ENCODE peak calls at places on chromosomes 16 and 17, in seven cellular contexts. X is NT2/D1; A is left lung; N is stimulated activated CD4-positive, alpha-beta T cell treated with anti-CD3 and anti-CD28 coated beads, Interleukin-2, amount 100 ng/mL, for 48 hours; F is KBM-7; I is T-helper 1 cell; Q is transverse colon. R is an unnamed sample.

GRCh38 chr16:77219437-77219836 is 20.2 kb downstream of the SYCE1L start:
- DNase-seq in X (no peak), Q (no peak), A (no peak), F (no peak), N (no peak), I (no peak), R (no peak)

GRCh38 chr16:86886651-86887050 is 308.3 kb downstream of the FOXL1 start:
- DNase-seq in N (no peak), F (no peak), A (no peak), X (no peak), I (no peak), Q (no peak), R (no peak)

GRCh38 chr17:75832164-75832651 is 12.0 kb downstream of the UNC13D start:
- DNase-seq in F (no peak), I (peak; percentile 38), Q (peak; percentile 57), A (peak; percentile 60), X (no peak), N (no peak), R (no peak)

GRCh38 chr16:84794626-84795025 is 25.2 kb upstream of the CRISPLD2 start:
- DNase-seq in I (no peak), Q (no peak), F (no peak), N (no peak), A (no peak), X (no peak), R (no peak)

GRCh38 chr16:84990782-84991181 is 20.6 kb downstream of the ZDHHC7 start:
- DNase-seq in I (no peak), A (no peak), X (no peak), Q (no peak), N (no peak), F (no peak), R (no peak)

GRCh38 chr17:64709481-64709880 is 47.4 kb upstream of the SMURF2 start:
- DNase-seq in F (no peak), X (no peak), N (no peak), Q (no peak), I (no peak), A (no peak), R (no peak)

GRCh38 chr16:84262939-84263338 is 23.1 kb upstream of the KCNG4 start:
- DNase-seq in X (no peak), I (no peak), F (no peak), A (no peak), N (no peak), Q (no peak), R (no peak)

GRCh38 chr16:3101841-3102470 is 2.9 kb upstream of the ZSCAN10 start:
- DNase-seq in Q (no peak), N (no peak), X (peak; percentile 77), F (peak; percentile 92), I (no peak), A (no peak), R (no peak)

GRCh38 chr16:87570938-87571867 is 31.1 kb upstream of the JPH3 start:
- DNase-seq in X (no peak), I (no peak), N (no peak), F (no peak), A (no peak), Q (peak; percentile 66), R (peak; percentile 49)

GRCh38 chr16:85602831-85603755 is 10.0 kb upstream of the GSE1 start:
- DNase-seq in X (no peak), F (no peak), Q (no peak), I (no peak), A (no peak), N (no peak), R (no peak)

GRCh38 chr16:87628940-87629339 is 26.6 kb downstream of the JPH3 start:
- DNase-seq in X (no peak), A (no peak), Q (no peak), F (no peak), N (no peak), I (no peak), R (no peak)

GRCh38 chr17:1169471-1169908 is 10.3 kb downstream of the ABR start:
- DNase-seq in I (no peak), A (no peak), N (no peak), X (no peak), Q (no peak), F (no peak), R (no peak)